ENCODE peak calls at places on chromosomes 7 and 10, in five cellular contexts. Q is B cell, X is GM20000, J is RWPE1, T is A549. S is an unnamed sample.

GRCh38 chr10:34959321-34959720 is 130.8 kb downstream of the CUL2 start:
- DNase-seq in Q (no peak), X (no peak), J (no peak), T (no peak), S (no peak)

GRCh38 chr10:4303045-4303444 is 518.0 kb upstream of the KLF6 start:
- DNase-seq in Q (no peak), X (no peak), J (no peak), T (peak; percentile 4), S (no peak)

GRCh38 chr10:25048463-25048862 is 32.1 kb downstream of the THNSL1 start:
- DNase-seq in Q (no peak), X (no peak), J (no peak), T (no peak), S (no peak)

GRCh38 chr7:92709150-92709549 is 119.0 kb upstream of the FAM133B start:
- DNase-seq in Q (no peak), X (no peak), J (no peak), T (no peak), S (no peak)

GRCh38 chr10:83045731-83046130 is 1093.6 kb upstream of the GHITM start:
- DNase-seq in Q (no peak), X (no peak), J (no peak), T (no peak), S (no peak)

GRCh38 chr10:118458957-118459641 is 117.0 kb upstream of the FAM204A start:
- DNase-seq in Q (no peak), X (no peak), J (no peak), T (no peak), S (no peak)

GRCh38 chr7:106260136-106260561 is 24.6 kb downstream of the NAMPT start:
- DNase-seq in Q (no peak), X (no peak), J (no peak), T (no peak), S (no peak)

GRCh38 chr10:43130756-43131155 is 7.5 kb upstream of the CSGALNACT2 start:
- DNase-seq in Q (no peak), X (peak; percentile 2), J (peak; percentile 49), T (no peak), S (peak; percentile 78)

GRCh38 chr10:59954296-59954695 is 47.9 kb upstream of the CCDC6 start:
- DNase-seq in Q (no peak), X (no peak), J (no peak), T (no peak), S (no peak)

GRCh38 chr10:7230956-7231355 is 179.9 kb downstream of the SFMBT2 start:
- DNase-seq in Q (no peak), X (no peak), J (no peak), T (no peak), S (no peak)

GRCh38 chr10:92164024-92164423 is 126.9 kb downstream of the CPEB3 start:
- DNase-seq in Q (no peak), X (no peak), J (no peak), T (no peak), S (no peak)

GRCh38 chr7:17680026-17680425 is 260.3 kb downstream of the SNX13 start:
- DNase-seq in Q (no peak), X (no peak), J (peak; percentile 73), T (peak; percentile 72), S (peak; percentile 97)

GRCh38 chr10:110016037-110016436 is 8.3 kb downstream of the ADD3 start:
- DNase-seq in Q (no peak), X (no peak), J (no peak), T (peak; percentile 52), S (no peak)

GRCh38 chr7:5492249-5493020 is 68.8 kb upstream of the TNRC18 start:
- DNase-seq in Q (no peak), X (no peak), J (no peak), T (no peak), S (no peak)

GRCh38 chr7:5494320-5494682 is 70.7 kb upstream of the TNRC18 start:
- DNase-seq in Q (no peak), X (no peak), J (no peak), T (no peak), S (no peak)

GRCh38 chr7:5491251-5492044 is 67.8 kb upstream of the TNRC18 start:
- DNase-seq in Q (no peak), X (no peak), J (no peak), T (no peak), S (no peak)

GRCh38 chr7:5488286-5488878 is 64.7 kb upstream of the TNRC18 start:
- DNase-seq in Q (no peak), X (no peak), J (no peak), T (no peak), S (no peak)

GRCh38 chr7:5489991-5490536 is 66.4 kb upstream of the TNRC18 start:
- DNase-seq in Q (no peak), X (no peak), J (no peak), T (no peak), S (no peak)
- TF ChIP-seq CTCF in Q (no peak), X (no peak), J (no peak), T (no peak), S (no peak)

GRCh38 chr7:30817060-30817770 is 46.0 kb downstream of the MINDY4 start:
- DNase-seq in Q (no peak), X (no peak), J (peak; percentile 29), T (no peak), S (peak; percentile 58)

GRCh38 chr7:30813466-30813865 is 42.2 kb downstream of the MINDY4 start:
- DNase-seq in Q (no peak), X (no peak), J (no peak), T (no peak), S (no peak)

GRCh38 chr7:30812676-30813075 is 41.5 kb downstream of the MINDY4 start:
- DNase-seq in Q (no peak), X (no peak), J (no peak), T (no peak), S (no peak)

GRCh38 chr7:30816291-30817059 is 45.3 kb downstream of the MINDY4 start:
- DNase-seq in Q (no peak), X (no peak), J (no peak), T (no peak), S (no peak)

DNA sequence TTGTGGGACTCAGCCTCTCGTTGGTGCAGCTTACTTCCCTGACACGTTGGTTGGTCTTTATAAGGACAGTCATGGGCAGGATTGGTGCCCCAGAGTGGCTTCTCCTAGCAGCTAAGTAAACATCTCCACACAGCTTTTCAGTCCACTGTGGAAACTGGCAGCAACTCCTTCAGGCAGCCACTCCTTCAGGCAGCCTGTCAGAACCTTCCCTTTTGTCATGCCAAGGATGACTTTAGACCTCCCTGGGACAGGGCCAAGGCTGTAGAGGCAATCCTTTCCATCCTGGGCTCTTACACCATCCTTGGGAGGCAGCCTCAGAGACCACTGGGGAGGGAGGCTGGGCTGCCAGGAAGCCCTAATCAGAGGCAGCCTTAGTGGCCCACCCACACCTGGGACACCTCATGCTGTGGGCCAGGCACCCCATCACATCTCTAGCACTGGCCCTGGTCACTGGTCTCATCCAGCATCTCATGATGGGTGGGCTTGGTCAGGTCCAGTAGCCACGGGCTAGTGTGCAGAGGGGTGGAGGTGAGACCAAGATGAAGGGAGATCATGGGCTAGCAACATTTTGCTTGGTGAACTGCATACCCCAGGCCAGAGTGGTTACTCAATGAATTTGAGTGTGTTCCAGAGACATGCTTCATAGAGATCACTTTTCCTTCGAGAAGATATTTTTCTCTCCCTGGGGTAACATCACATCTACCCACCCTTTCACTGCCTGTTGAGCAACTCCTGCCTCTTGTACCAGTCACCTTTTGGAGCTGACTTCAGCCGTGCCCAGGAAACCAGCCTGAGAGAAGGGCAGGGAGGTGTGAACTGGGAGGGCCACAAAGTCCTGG is 44.0 kb downstream of the MINDY4 start:
- DNase-seq in Q (no peak), X (no peak), J (no peak), T (no peak), S (no peak)
- TF ChIP-seq CTCF in Q (no peak), X (no peak), J (no peak), T (no peak), S (no peak)

GRCh38 chr7:124155400-124156022 is 122.6 kb upstream of the TMEM229A start:
- DNase-seq in Q (no peak), X (peak; percentile 15), J (peak; percentile 21), T (peak; percentile 29), S (no peak)
- TF ChIP-seq CTCF in Q (no peak), X (peak; percentile 17), J (peak; percentile 49), T (peak; percentile 44), S (peak; percentile 70)

GRCh38 chr10:93595378-93596288 is 5.4 kb downstream of the RBP4 start:
- DNase-seq in Q (no peak), X (no peak), J (no peak), T (no peak), S (no peak)

GRCh38 chr10:93594518-93594917 is 6.5 kb downstream of the RBP4 start:
- DNase-seq in Q (no peak), X (no peak), J (no peak), T (no peak), S (no peak)

GRCh38 chr10:93598157-93598556 is 2.9 kb downstream of the RBP4 start:
- DNase-seq in Q (no peak), X (no peak), J (no peak), T (no peak), S (no peak)

GRCh38 chr10:93597075-93597599 is 3.9 kb downstream of the RBP4 start:
- DNase-seq in Q (no peak), X (no peak), J (no peak), T (no peak), S (no peak)

DNA sequence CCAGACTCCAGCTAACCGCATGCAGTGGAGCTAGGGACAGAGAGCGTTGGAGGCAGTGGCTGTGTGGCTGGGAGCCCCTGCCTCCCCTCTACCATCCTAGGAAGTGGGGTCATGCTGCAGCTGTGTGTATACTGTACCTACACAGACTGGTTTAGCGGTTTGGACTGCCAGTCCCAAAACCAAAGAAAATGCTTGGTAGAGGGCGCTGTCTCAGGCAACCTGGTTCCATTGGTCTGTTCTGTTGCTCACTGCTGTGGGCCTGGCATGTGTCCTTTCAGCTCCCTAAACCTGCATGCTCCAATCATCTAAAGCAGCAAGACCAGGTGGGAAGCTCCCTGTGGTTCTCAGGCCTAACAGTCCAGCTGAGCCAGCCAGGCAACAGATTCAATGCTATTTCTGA is 4.5 kb downstream of the RBP4 start:
- DNase-seq in Q (no peak), X (no peak), J (no peak), T (peak; percentile 12), S (no peak)
- TF ChIP-seq CTCF in Q (no peak), X (no peak), J (no peak), T (no peak), S (no peak)

GRCh38 chr10:27252267-27253000 is 11.8 kb upstream of the ACBD5 start:
- DNase-seq in Q (peak; percentile 86), X (peak; percentile 91), J (peak; percentile 57), T (peak; percentile 65), S (peak; percentile 38)
- TF ChIP-seq CTCF in Q (peak; percentile 90), X (peak; percentile 31), J (peak; percentile 74), T (peak; percentile 48), S (peak; percentile 53)